ENCODE peak calls at places on chromosomes 1 and 21, in four cellular contexts. D is kidney epithelial cell, S is fibroblast of pulmonary artery, U is OCI-LY7. E is an unnamed sample.

GRCh38 chr1:33455537-33456301 is 16.7 kb upstream of the ZSCAN20 start:
- DNase-seq in D (no peak), S (peak), U (peak), E (peak)

GRCh38 chr1:4573521-4573920 is 80.9 kb upstream of the AJAP1 start:
- DNase-seq in D (no peak), S (no peak), U (no peak), E (no peak)

GRCh38 chr21:43956019-43956666 is 56.0 kb upstream of the TRAPPC10 start:
- DNase-seq in D (no peak), S (no peak), U (no peak), E (no peak)

GRCh38 chr1:72281144-72281543 is 1.2 kb downstream of the NEGR1 start:
- DNase-seq in D (no peak), S (no peak), U (no peak), E (no peak)

GRCh38 chr21:46191257-46191685 is 7.0 kb upstream of the SPATC1L start:
- DNase-seq in D (peak), S (peak), U (no peak), E (no peak)

GRCh38 chr1:218658899-218659298 is 313.8 kb downstream of the TGFB2 start:
- DNase-seq in D (peak), S (peak), U (no peak), E (no peak)

GRCh38 chr21:41933259-41934079 is 20.3 kb downstream of the C2CD2 start:
- DNase-seq in D (no peak), S (peak), U (no peak), E (no peak)

GRCh38 chr1:42730988-42731387 is 9.0 kb downstream of the CLDN19 start:
- DNase-seq in D (no peak), S (no peak), U (peak), E (no peak)

GRCh38 chr1:182054698-182055326 is 6.7 kb downstream of the ZNF648 start:
- DNase-seq in D (no peak), S (no peak), U (peak), E (no peak)

GRCh38 chr1:244445320-244446181 is 6.2 kb downstream of the ADSS2 start:
- DNase-seq in D (no peak), S (no peak), U (no peak), E (no peak)

GRCh38 chr1:164688791-164689190 is 129.8 kb downstream of the PBX1 start:
- DNase-seq in D (no peak), S (no peak), U (no peak), E (no peak)

GRCh38 chr1:156221986-156222692 is 9.3 kb downstream of the PMF1 start:
- DNase-seq in D (no peak), S (no peak), U (no peak), E (no peak)

GRCh38 chr1:201077736-201078135 is 34.5 kb downstream of the CACNA1S start:
- DNase-seq in D (no peak), S (no peak), U (no peak), E (no peak)

GRCh38 chr1:201085902-201086735 is 26.1 kb downstream of the CACNA1S start:
- DNase-seq in D (no peak), S (peak), U (peak), E (no peak)

GRCh38 chr1:201076036-201076435 is 36.2 kb downstream of the CACNA1S start:
- DNase-seq in D (no peak), S (no peak), U (no peak), E (no peak)

GRCh38 chr1:201084171-201084766 is 28.0 kb downstream of the CACNA1S start:
- DNase-seq in D (no peak), S (no peak), U (no peak), E (no peak)

DNA sequence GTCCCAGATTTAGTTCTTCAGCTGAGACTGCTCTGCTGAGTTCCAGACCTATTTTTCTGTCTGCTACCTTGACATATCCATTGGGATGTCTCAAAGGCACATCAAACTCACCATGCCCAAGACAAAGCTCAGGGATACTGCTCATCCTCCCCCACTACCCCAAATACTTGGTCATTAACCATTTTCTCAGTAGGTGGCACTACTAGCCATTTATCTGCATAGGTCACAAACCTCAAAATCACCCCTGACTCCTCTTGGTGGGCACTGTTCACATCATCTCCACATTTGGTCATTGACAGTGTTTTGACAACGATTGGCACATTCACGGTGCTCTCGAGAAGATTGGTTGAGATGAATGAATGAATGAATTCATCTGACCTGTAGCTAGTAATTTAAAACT is 32.1 kb downstream of the CACNA1S start:
- DNase-seq in D (no peak), S (no peak), U (peak), E (no peak)
- TF ChIP-seq CTCF in D (no peak), S (no peak), U (peak), E (no peak)

DNA sequence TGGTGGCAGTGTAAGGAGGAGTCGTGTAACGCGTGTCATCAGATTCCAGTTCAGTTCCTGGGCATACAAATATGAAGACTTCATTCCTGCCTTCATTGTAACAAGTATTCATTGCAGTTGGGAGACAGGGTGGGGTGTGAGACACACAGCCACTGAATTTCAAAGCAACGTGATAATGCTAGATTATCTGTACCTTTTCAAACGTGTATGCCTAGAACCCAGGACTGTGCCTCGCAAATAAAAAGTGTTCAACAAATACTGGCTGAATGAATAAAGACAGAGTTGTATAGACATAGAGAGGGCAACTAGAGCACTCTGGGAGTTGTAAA is 571 bp upstream of the YOD1 start:
- DNase-seq in D (no peak), S (no peak), U (no peak), E (no peak)
- H3K4me3 ChIP-seq in D (no peak), S (no peak), U (peak), E (no peak)

GRCh38 chr1:82565546-82565945 is 764.8 kb downstream of the ADGRL2 start:
- DNase-seq in D (peak), S (peak), U (no peak), E (peak)
- TF ChIP-seq CTCF in D (no peak), S (no peak), U (no peak), E (no peak)

DNA sequence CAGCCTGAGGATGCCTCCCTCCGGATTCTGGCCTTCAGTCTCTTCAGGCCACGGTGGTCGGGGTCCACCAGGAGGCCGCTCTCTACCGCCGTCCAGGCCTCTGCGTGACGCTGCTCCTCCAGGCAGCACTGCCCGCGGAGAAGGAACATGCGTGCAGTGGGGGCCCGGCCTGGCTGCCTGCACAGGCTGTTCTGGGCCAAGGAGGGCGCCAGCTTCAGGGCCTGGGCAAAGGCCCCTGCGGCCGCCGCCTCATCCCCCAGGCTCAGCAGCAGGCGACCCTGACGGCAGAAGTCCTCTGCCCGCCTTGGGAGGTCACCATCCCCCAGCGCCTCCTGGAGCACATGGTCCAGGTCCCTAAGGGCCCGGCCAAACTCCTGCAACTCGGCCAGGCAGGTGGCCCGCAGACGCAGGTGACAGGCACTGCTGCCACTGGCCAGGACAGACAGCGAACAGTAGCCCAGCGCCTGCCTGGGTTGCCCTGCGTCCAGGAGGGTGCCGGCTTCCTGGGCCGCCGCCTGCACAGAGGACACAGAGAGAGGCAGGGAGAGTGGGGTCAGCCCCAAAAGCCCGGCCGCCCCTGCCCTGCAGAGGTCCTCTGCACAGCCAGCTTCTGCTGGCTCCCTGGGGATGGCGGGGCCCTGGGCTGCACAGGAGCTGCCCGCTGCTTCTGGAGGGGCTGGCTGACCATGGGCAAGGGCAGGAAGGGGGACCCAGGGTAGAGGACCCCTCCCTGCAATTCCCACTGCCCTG is 8.7 kb upstream of the MMEL1 start:
- DNase-seq in D (no peak), S (no peak), U (no peak), E (no peak)
- H3K4me3 ChIP-seq in D (peak), S (peak), U (peak), E (peak)

GRCh38 chr1:27356628-27357280 is 10.0 kb downstream of the MAP3K6 start:
- DNase-seq in D (no peak), S (no peak), U (peak), E (no peak)
- TF ChIP-seq CTCF in D (no peak), S (no peak), U (no peak), E (no peak)

DNA sequence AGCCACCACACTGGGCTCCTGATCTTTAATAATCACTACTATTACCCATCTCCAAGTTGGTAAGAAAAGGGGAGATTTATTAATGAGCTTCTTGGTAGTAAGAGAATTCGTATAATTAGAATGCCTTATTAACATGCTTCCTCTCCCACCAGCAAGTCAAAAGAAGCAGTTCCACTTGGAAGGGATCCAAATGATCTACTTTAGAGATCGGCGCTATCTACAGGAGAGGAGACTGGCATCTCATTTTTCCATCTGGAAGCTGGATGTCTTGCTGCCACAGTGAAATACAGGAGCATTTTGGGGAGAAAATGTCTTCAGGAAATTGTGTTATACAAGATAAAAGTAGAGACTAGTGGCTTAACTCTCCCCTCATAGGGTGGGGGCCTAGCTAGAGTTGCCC is 33.7 kb upstream of the CAMSAP2 start:
- DNase-seq in D (no peak), S (no peak), U (no peak), E (no peak)
- H3K4me3 ChIP-seq in D (no peak), S (no peak), U (no peak), E (no peak)

DNA sequence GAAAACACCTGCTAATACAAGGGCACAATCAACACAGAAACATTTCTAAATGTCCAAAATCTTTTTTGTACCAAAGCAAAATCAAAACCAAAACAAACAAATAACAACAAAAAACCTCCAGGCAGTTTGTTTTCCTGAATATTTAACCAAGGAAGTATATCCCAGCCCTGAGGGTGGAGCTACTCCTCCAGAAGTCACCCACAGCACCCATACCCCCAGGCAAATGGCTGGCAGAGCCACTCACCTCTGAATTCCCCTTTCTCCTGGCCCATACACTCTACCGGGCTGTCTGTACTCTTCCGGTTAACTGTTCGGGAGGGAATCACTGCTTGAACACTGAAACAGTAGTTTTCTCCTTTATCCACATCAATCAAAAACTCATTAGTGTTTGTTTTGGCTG is 9.5 kb downstream of the F3 start:
- DNase-seq in D (no peak), S (no peak), U (no peak), E (no peak)
- TF ChIP-seq CTCF in D (peak), S (peak), U (no peak), E (no peak)

GRCh38 chr1:2548068-2548589 is 8.0 kb upstream of the TNFRSF14 start:
- DNase-seq in D (no peak), S (peak), U (peak), E (no peak)
- H3K4me3 ChIP-seq in D (no peak), S (no peak), U (peak), E (no peak)